ENCODE peak calls at places on chromosomes 12 and 14, in eight cellular contexts. C, D, Q, M, Y, K, L and N are unnamed samples.

GRCh38 chr14:74843653-74844052 is 32.3 kb downstream of the PROX2 start:
- DNase-seq in C (no peak), D (no peak), Q (no peak), M (no peak), Y (no peak), K (no peak), L (no peak), N (no peak)

GRCh38 chr14:28482644-28483043 is 283.9 kb upstream of the FOXG1 start:
- DNase-seq in C (no peak), D (no peak), Q (no peak), M (no peak), Y (no peak), K (no peak), L (no peak), N (no peak)

GRCh38 chr14:61321385-61322010 is at the start of gene PRKCH:
- DNase-seq in C (peak; percentile 73), D (no peak), Q (peak; percentile 92), M (peak; percentile 36), Y (peak; percentile 54), K (no peak), L (peak; percentile 11), N (peak; percentile 65)

GRCh38 chr12:58504539-58504938 is 415.8 kb downstream of the LRIG3 start:
- DNase-seq in C (no peak), D (no peak), Q (peak; percentile 62), M (no peak), Y (no peak), K (no peak), L (no peak), N (no peak)

GRCh38 chr14:31945074-31945613 is 132.0 kb upstream of the ARHGAP5 start:
- DNase-seq in C (no peak), D (no peak), Q (no peak), M (no peak), Y (no peak), K (no peak), L (peak; percentile 60), N (peak; percentile 68)

GRCh38 chr14:73245401-73246325 is 8.4 kb downstream of the PAPLN start:
- DNase-seq in C (peak; percentile 57), D (peak; percentile 71), Q (peak; percentile 39), M (no peak), Y (no peak), K (no peak), L (no peak), N (no peak)

GRCh38 chr14:35553808-35554207 is 19.8 kb downstream of the INSM2 start:
- DNase-seq in C (no peak), D (no peak), Q (no peak), M (no peak), Y (no peak), K (no peak), L (no peak), N (no peak)

GRCh38 chr12:90360300-90360699 is 594.7 kb downstream of the CCER1 start:
- DNase-seq in C (no peak), D (no peak), Q (no peak), M (no peak), Y (no peak), K (no peak), L (no peak), N (no peak)

GRCh38 chr12:162467-163307 is 51.3 kb downstream of the SLC6A12 start:
- DNase-seq in C (no peak), D (peak; percentile 57), Q (no peak), M (no peak), Y (no peak), K (no peak), L (no peak), N (no peak)

GRCh38 chr12:29552324-29552927 is 54.9 kb upstream of the OVCH1 start:
- DNase-seq in C (peak; percentile 82), D (peak; percentile 75), Q (peak; percentile 66), M (peak; percentile 13), Y (peak; percentile 22), K (no peak), L (peak; percentile 25), N (peak; percentile 8)

GRCh38 chr12:51817027-51817953 is 31.2 kb downstream of the FIGNL2 start:
- DNase-seq in C (no peak), D (no peak), Q (no peak), M (no peak), Y (no peak), K (no peak), L (no peak), N (no peak)

GRCh38 chr14:77140937-77141591 is 527 bp downstream of the ZDHHC22 start:
- DNase-seq in C (peak; percentile 84), D (no peak), Q (peak; percentile 45), M (no peak), Y (no peak), K (no peak), L (no peak), N (peak; percentile 49)

GRCh38 chr12:9636807-9637206 is 29.1 kb upstream of the KLRB1 start:
- DNase-seq in C (peak; percentile 31), D (no peak), Q (no peak), M (no peak), Y (no peak), K (no peak), L (peak; percentile 21), N (peak; percentile 23)

GRCh38 chr12:22048351-22049041 is 2.5 kb downstream of the CMAS start:
- DNase-seq in C (no peak), D (no peak), Q (no peak), M (peak; percentile 15), Y (no peak), K (no peak), L (no peak), N (no peak)

GRCh38 chr12:52687527-52688385 is 7.5 kb upstream of the KRT1 start:
- DNase-seq in C (no peak), D (no peak), Q (no peak), M (no peak), Y (peak; percentile 12), K (no peak), L (no peak), N (peak; percentile 11)

GRCh38 chr14:54976316-54976715 is 50.6 kb downstream of the WDHD1 start:
- DNase-seq in C (no peak), D (peak; percentile 2), Q (peak; percentile 70), M (no peak), Y (no peak), K (no peak), L (no peak), N (no peak)

GRCh38 chr12:123076604-123077297 is 74.1 kb downstream of the PITPNM2 start:
- DNase-seq in C (no peak), D (peak; percentile 51), Q (peak; percentile 58), M (no peak), Y (no peak), K (no peak), L (no peak), N (no peak)
- TF ChIP-seq MAX in C (no peak), D (no peak), Q (no peak), M (no peak), Y (no peak), K (no peak), L (no peak), N (no peak)

GRCh38 chr12:32312049-32312670 is 87.2 kb upstream of the FGD4 start:
- DNase-seq in C (no peak), D (peak; percentile 71), Q (peak; percentile 85), M (no peak), Y (peak; percentile 55), K (peak; percentile 21), L (peak; percentile 42), N (peak; percentile 45)
- TF ChIP-seq MAX in C (no peak), D (no peak), Q (no peak), M (no peak), Y (no peak), K (no peak), L (no peak), N (no peak)

GRCh38 chr12:75708829-75709228 is 197.4 kb upstream of the KRR1 start:
- DNase-seq in C (no peak), D (no peak), Q (no peak), M (no peak), Y (no peak), K (no peak), L (peak; percentile 82), N (no peak)

GRCh38 chr12:75704664-75705063 is 193.3 kb upstream of the KRR1 start:
- DNase-seq in C (no peak), D (no peak), Q (no peak), M (no peak), Y (peak; percentile 85), K (no peak), L (no peak), N (no peak)

GRCh38 chr12:75705749-75706719 is 194.6 kb upstream of the KRR1 start:
- DNase-seq in C (no peak), D (no peak), Q (peak; percentile 98), M (no peak), Y (peak; percentile 64), K (no peak), L (no peak), N (no peak)

GRCh38 chr12:75707983-75708382 is 196.6 kb upstream of the KRR1 start:
- DNase-seq in C (no peak), D (no peak), Q (no peak), M (no peak), Y (no peak), K (no peak), L (no peak), N (no peak)

DNA sequence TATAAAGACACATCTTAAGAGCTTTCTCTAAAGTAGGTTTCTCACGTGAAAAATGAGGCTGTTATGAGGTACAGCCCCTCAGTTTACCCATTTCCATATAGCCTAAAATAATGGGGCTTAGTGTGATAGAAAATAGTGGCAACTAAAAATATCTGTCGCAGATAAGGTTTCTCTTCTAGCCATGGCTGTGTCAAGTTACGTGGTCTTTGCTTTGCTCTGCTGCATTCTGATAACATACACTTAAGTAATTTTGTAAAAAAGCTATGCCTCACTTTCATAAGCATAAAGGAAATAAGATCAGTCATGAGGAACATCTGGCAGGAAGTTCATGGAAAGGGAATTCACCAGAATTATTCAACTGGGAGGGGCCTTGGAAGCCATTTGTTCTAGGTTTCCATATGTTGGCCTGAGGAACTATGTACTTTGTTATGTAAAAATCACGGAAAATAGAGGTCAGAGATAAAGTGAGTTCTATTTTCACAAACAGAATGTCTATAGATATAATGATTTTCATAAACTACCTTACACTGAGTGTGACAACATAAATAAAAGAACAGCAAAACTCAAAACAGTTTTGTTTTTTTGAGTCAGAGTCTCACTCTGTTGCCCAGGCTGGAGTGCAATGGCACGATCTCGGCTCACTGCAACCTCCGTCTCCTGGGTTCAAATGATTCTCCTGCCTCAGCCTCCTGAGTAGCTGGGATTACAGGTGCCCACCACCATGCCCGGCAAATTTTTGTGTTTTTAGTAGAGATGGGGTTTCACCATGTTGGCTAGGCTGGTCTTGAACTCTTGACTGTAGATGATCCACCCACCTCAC is 195.6 kb upstream of the KRR1 start:
- DNase-seq in C (no peak), D (no peak), Q (peak; percentile 87), M (no peak), Y (no peak), K (no peak), L (no peak), N (no peak)
- TF ChIP-seq MAX in C (no peak), D (no peak), Q (no peak), M (no peak), Y (no peak), K (no peak), L (no peak), N (no peak)

DNA sequence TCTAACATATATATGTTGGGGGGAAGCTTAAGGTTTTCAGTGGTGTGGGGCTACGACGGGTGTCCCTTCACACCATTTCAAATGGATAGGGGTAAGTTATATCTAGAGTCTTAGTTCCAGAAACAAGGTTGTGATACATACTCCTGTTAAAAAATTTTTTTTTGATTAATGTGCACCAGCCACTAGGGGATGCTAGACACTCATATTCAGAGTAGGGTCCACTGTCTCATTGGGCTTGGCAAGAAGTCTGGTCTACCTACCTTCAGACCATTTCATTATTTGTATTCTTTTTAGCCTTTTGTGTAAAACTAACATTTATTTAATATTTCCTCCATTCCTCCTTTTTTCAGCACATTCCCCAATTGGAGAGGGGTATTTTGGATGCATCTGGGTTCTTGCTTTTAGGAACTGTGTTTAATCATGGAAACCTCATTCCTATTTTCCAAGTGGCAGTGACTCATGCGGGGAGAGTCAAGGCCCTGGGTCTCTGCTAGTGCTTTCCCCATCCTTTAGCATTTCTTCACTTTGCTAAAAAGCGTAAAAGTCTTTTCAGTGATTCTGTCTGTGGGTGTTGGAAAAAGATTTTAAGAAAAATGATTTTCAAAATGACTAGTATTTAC is 33.4 kb downstream of the ANO4 start:
- DNase-seq in C (no peak), D (peak; percentile 61), Q (peak; percentile 24), M (no peak), Y (peak; percentile 23), K (no peak), L (peak; percentile 13), N (peak; percentile 51)
- TF ChIP-seq MAX in C (no peak), D (no peak), Q (no peak), M (no peak), Y (no peak), K (no peak), L (no peak), N (no peak)